ENCODE peak calls at places on chromosomes 3 and 15, in eight cellular contexts. R is sigmoid colon, M is ovary, U is GM12878, Z is A549, E is stomach, L is heart left ventricle, P is esophagus squamous epithelium. Q is an unnamed sample.

GRCh38 chr3:85821130-85821756 is 862.5 kb downstream of the CADM2 start:
- DNase-seq in R (no peak), M (no peak), U (no peak), Z (peak; percentile 58), E (peak; percentile 31), L (no peak), P (no peak), Q (no peak)

GRCh38 chr15:70480196-70480856 is 283.0 kb downstream of the UACA start:
- DNase-seq in R (no peak), M (no peak), U (no peak), Z (no peak), E (no peak), L (no peak), P (no peak), Q (no peak)

GRCh38 chr15:89104172-89104564 is 15.9 kb downstream of the ABHD2 start:
- DNase-seq in R (peak; percentile 57), M (peak; percentile 44), U (no peak), Z (no peak), E (no peak), L (peak; percentile 79), P (no peak), Q (no peak)

GRCh38 chr3:20700702-20701101 is 514.7 kb upstream of the SGO1 start:
- DNase-seq in R (no peak), M (no peak), U (no peak), Z (no peak), E (no peak), L (no peak), P (no peak), Q (no peak)

GRCh38 chr15:50353251-50353998 is 1.6 kb downstream of the GABPB1 start:
- DNase-seq in R (no peak), M (no peak), U (no peak), Z (peak; percentile 17), E (no peak), L (no peak), P (no peak), Q (no peak)

GRCh38 chr3:96813134-96813819 is 1.1 kb upstream of the EPHA6 start:
- DNase-seq in R (peak; percentile 89), M (peak; percentile 75), U (peak; percentile 13), Z (peak; percentile 73), E (peak; percentile 62), L (peak; percentile 70), P (no peak), Q (peak; percentile 45)

GRCh38 chr15:95446854-95447253 is 883.6 kb upstream of the NR2F2 start:
- DNase-seq in R (no peak), M (no peak), U (peak; percentile 52), Z (no peak), E (no peak), L (no peak), P (no peak), Q (no peak)

GRCh38 chr3:42068303-42069088 is 22.7 kb upstream of the TRAK1 start:
- DNase-seq in R (no peak), M (no peak), U (no peak), Z (no peak), E (no peak), L (no peak), P (no peak), Q (no peak)

GRCh38 chr15:68885070-68885469 is 45.3 kb upstream of the SPESP1 start:
- DNase-seq in R (no peak), M (no peak), U (no peak), Z (no peak), E (no peak), L (no peak), P (no peak), Q (no peak)

GRCh38 chr3:127700406-127700805 is 27.7 kb downstream of the ABTB1 start:
- DNase-seq in R (no peak), M (no peak), U (no peak), Z (no peak), E (no peak), L (peak; percentile 15), P (no peak), Q (no peak)

GRCh38 chr3:97340940-97341339 is 423.6 kb upstream of the ARL6 start:
- DNase-seq in R (no peak), M (no peak), U (no peak), Z (no peak), E (no peak), L (no peak), P (no peak), Q (no peak)

GRCh38 chr15:22980189-22981136 is at the start of gene CYFIP1:
- DNase-seq in R (peak; percentile 93), M (peak; percentile 87), U (no peak), Z (peak; percentile 84), E (peak; percentile 87), L (peak; percentile 92), P (no peak), Q (peak; percentile 83)

GRCh38 chr3:78809941-78810340 is 957.9 kb downstream of the ROBO1 start:
- DNase-seq in R (no peak), M (no peak), U (no peak), Z (no peak), E (no peak), L (no peak), P (no peak), Q (no peak)

GRCh38 chr15:50633653-50634052 is 52.9 kb downstream of the TRPM7 start:
- DNase-seq in R (no peak), M (no peak), U (no peak), Z (no peak), E (no peak), L (no peak), P (no peak), Q (no peak)

GRCh38 chr15:69380100-69380725 is 33.9 kb upstream of the KIF23 start:
- DNase-seq in R (peak; percentile 37), M (no peak), U (no peak), Z (peak; percentile 41), E (no peak), L (no peak), P (no peak), Q (no peak)

GRCh38 chr15:88238618-88239430 is 17.7 kb downstream of the NTRK3 start:
- DNase-seq in R (no peak), M (no peak), U (no peak), Z (no peak), E (no peak), L (no peak), P (no peak), Q (no peak)

GRCh38 chr3:98966862-98967554 is 65.5 kb upstream of the DCBLD2 start:
- DNase-seq in R (no peak), M (no peak), U (no peak), Z (peak; percentile 93), E (no peak), L (no peak), P (no peak), Q (no peak)
- TF ChIP-seq POLR2A in R (no peak), M (no peak), U (no peak), Z (peak; percentile 61), E (no peak), L (no peak), P (no peak), Q (no peak)

GRCh38 chr3:165259518-165260193 is 63.5 kb upstream of the SLITRK3 start:
- DNase-seq in R (no peak), M (no peak), U (no peak), Z (peak; percentile 24), E (no peak), L (no peak), P (no peak), Q (no peak)

GRCh38 chr3:165256554-165256953 is 60.4 kb upstream of the SLITRK3 start:
- DNase-seq in R (no peak), M (no peak), U (no peak), Z (peak; percentile 7), E (no peak), L (no peak), P (no peak), Q (no peak)

GRCh38 chr3:165254812-165255211 is 58.6 kb upstream of the SLITRK3 start:
- DNase-seq in R (no peak), M (no peak), U (no peak), Z (peak; percentile 72), E (no peak), L (no peak), P (no peak), Q (no peak)
- TF ChIP-seq CTCF in R (peak; percentile 33), M (no peak), U (peak; percentile 15), Z (peak; percentile 46), E (no peak), L (no peak), P (no peak), Q (no peak)

DNA sequence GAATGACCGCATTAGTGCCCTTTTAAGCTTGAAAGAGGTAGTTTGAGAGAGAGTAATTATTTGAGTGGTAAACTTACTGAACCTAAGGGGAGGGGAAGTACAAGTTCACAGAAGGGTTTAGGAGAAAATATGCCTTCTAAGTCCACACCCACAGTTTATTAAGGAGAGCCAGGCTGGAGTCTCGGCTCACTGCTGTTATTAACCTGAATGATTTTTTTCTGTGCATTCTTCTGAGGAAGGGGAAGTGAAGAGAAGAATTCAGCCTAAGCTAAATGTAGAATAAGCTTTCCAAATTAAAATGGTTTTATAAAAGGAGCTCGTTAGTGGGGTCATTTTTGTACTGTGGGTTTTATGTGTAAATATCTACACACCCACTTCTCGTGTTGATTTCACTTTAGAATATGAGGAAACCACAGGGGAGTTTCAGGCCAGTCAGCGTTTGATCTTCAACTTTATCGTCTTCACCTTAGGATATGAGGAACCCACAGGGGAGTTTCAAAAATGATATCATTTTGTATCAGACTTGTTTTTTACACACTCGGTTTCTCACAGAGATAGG is 1.5 kb downstream of the WHAMM start:
- DNase-seq in R (no peak), M (no peak), U (peak; percentile 45), Z (no peak), E (no peak), L (no peak), P (no peak), Q (no peak)
- H3K27ac ChIP-seq in R (peak overlapping the region; percentile 97), M (no peak overlapping the region), U (peak overlapping the region; percentile 94), Z (peak overlapping the region; percentile 96), E (peak overlapping the region; percentile 100), L (peak overlapping the region; percentile 96), P (peak overlapping the region; percentile 99), Q (peak overlapping the region; percentile 99)

GRCh38 chr3:9422712-9423424 is 25.5 kb downstream of the SETD5 start:
- DNase-seq in R (peak; percentile 95), M (peak; percentile 91), U (no peak), Z (peak; percentile 90), E (peak; percentile 87), L (peak; percentile 86), P (peak; percentile 5), Q (peak; percentile 74)
- TF ChIP-seq POLR2A in R (no peak), M (no peak), U (no peak), Z (no peak), E (no peak), L (no peak), P (no peak), Q (no peak)

GRCh38 chr3:168467085-168467714 is 371.5 kb upstream of the GOLIM4 start:
- DNase-seq in R (no peak), M (no peak), U (peak; percentile 21), Z (peak; percentile 7), E (no peak), L (no peak), P (no peak), Q (no peak)
- TF ChIP-seq CTCF in R (no peak), M (no peak), U (peak; percentile 28), Z (no peak), E (peak; percentile 20), L (peak; percentile 25), P (no peak), Q (no peak)

DNA sequence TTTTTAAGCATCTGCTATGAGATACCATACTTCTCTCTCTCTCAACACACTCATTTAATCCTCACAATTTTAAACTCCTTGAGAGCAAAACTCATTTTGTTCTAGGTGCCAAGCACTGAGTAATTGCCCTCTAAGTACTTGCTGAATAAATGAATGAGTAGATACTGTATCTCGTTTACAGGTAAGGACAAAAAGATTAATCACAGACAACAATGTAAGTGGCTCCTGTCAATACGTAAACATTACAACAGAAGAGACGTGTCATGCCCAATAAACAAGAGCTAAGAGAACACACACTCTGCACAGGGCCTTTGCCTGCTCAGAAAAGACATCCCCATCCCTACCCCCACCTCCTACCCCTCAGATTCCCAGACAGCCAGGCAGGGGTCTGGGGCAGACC is 59.8 kb downstream of the CHSY1 start:
- DNase-seq in R (no peak), M (no peak), U (no peak), Z (no peak), E (no peak), L (no peak), P (no peak), Q (no peak)
- H3K27ac ChIP-seq in R (peak overlapping the region; percentile 67), M (peak overlapping the region; percentile 37), U (no peak overlapping the region), Z (no peak overlapping the region), E (peak overlapping the region; percentile 89), L (no peak overlapping the region), P (peak overlapping the region; percentile 72), Q (no peak overlapping the region)

Q was measured in breast epithelium.